ENCODE peak calls at places on chromosomes 6 and 20, in seven cellular contexts. D is GM23248, Z is OCI-LY7, G is testis, X is neuronal stem cell, F is cardiac muscle cell, K is lung. N is an unnamed sample. For H3K4me1, the result is how much of the 10 kb centered on the place peaks cover.

GRCh38 chr6:158226655-158227512 is 58.7 kb downstream of the GTF2H5 start:
- DNase-seq in D (no peak), Z (no peak), K (no peak), F (no peak), G (no peak), X (no peak), N (no peak)

GRCh38 chr6:78810698-78811097 is 56.7 kb upstream of the IRAK1BP1 start:
- DNase-seq in G (no peak), Z (no peak), K (no peak), F (no peak), D (peak), X (no peak), N (no peak)

GRCh38 chr20:60857708-60858107 is 394.4 kb upstream of the CDH4 start:
- DNase-seq in K (no peak), X (no peak), F (no peak), D (peak), Z (no peak), G (no peak), N (no peak)

GRCh38 chr6:169738204-169738971 is 13.0 kb downstream of the DYNLT2 start:
- DNase-seq in X (no peak), F (peak), K (no peak), Z (no peak), G (no peak), D (peak), N (no peak)

GRCh38 chr20:36591854-36592641 is 13.5 kb upstream of the RAB5IF start:
- DNase-seq in F (peak), K (no peak), G (no peak), X (no peak), Z (no peak), D (peak), N (no peak)

GRCh38 chr20:1890469-1891262 is 4.5 kb upstream of the SIRPA start:
- DNase-seq in K (no peak), X (no peak), G (no peak), D (no peak), Z (no peak), F (no peak), N (no peak)

GRCh38 chr6:124964084-124964763 is 2.0 kb downstream of the RNF217 start:
- DNase-seq in Z (no peak), G (peak), D (peak), K (peak), X (no peak), F (no peak), N (no peak)

GRCh38 chr6:81465859-81466258 is 286.6 kb downstream of the TENT5A start:
- DNase-seq in D (peak), Z (no peak), G (peak), F (peak), K (no peak), X (peak), N (no peak)

GRCh38 chr20:52470561-52470960 is 279.0 kb upstream of the ZFP64 start:
- DNase-seq in X (no peak), F (no peak), G (no peak), Z (no peak), D (peak), K (no peak), N (no peak)

GRCh38 chr6:78835817-78836216 is 31.5 kb upstream of the IRAK1BP1 start:
- DNase-seq in G (no peak), D (peak), X (no peak), Z (no peak), F (no peak), K (no peak), N (no peak)

GRCh38 chr20:21145424-21145823 is 19.5 kb downstream of the KIZ start:
- DNase-seq in K (no peak), D (no peak), G (no peak), F (no peak), Z (no peak), X (no peak), N (no peak)

GRCh38 chr20:61980647-61981583 is 84.8 kb downstream of the TAF4 start:
- DNase-seq in F (peak), G (peak), Z (peak), X (no peak), K (no peak), D (peak), N (no peak)

GRCh38 chr6:10414766-10415592 is at the start of gene TFAP2A:
- DNase-seq in G (no peak), Z (no peak), F (no peak), X (no peak), K (no peak), D (peak), N (no peak)

GRCh38 chr20:9792674-9793073 is 46.2 kb downstream of the PAK5 start:
- DNase-seq in G (no peak), K (no peak), X (no peak), F (no peak), Z (no peak), D (no peak), N (no peak)

GRCh38 chr6:41942045-41942851 is 640 bp upstream of the CCND3 start:
- DNase-seq in X (no peak), F (no peak), Z (peak), D (peak), G (no peak), K (no peak), N (no peak)

GRCh38 chr6:42101186-42101657 is 41.2 kb downstream of the C6orf132 start:
- DNase-seq in Z (no peak), D (peak), F (no peak), K (peak), X (no peak), G (no peak), N (no peak)

GRCh38 chr6:81938014-81938761 is 185.7 kb upstream of the TENT5A start:
- DNase-seq in X (no peak), D (peak), F (no peak), G (no peak), K (no peak), Z (no peak), N (no peak)

GRCh38 chr6:157770946-157771345 is 52.1 kb upstream of the SNX9 start:
- DNase-seq in F (no peak), G (no peak), D (peak), X (no peak), Z (no peak), K (no peak), N (no peak)

GRCh38 chr20:31896049-31896448 is 25.6 kb downstream of the TTLL9 start:
- DNase-seq in F (no peak), G (no peak), K (no peak), D (no peak), Z (no peak), X (no peak), N (no peak)

GRCh38 chr6:140082867-140083297 is 708.4 kb upstream of the CITED2 start:
- DNase-seq in D (peak), F (no peak), K (no peak), X (no peak), Z (no peak), G (peak), N (no peak)

GRCh38 chr6:29824144-29824543 is 3.5 kb upstream of the HLA-G start:
- DNase-seq in Z (no peak), G (no peak), X (no peak), D (no peak), K (no peak), F (no peak), N (no peak)

GRCh38 chr6:15946701-15947390 is 182.0 kb upstream of the MYLIP start:
- DNase-seq in D (no peak), G (no peak), K (no peak), F (no peak), Z (no peak), X (no peak), N (no peak)

GRCh38 chr20:40993794-40994540 is 34.7 kb upstream of the TOP1 start:
- DNase-seq in F (no peak), K (no peak), G (no peak), Z (peak), D (peak), X (no peak), N (no peak)

GRCh38 chr6:79869184-79869583 is 78.2 kb downstream of the ELOVL4 start:
- DNase-seq in D (no peak), G (peak), F (no peak), K (no peak), Z (no peak), X (no peak), N (no peak)

GRCh38 chr6:2865270-2866182 is 23.9 kb upstream of the SERPINB1 start:
- DNase-seq in D (peak), G (no peak), X (no peak), Z (no peak), K (no peak), F (no peak), N (no peak)
- H3K4me3 ChIP-seq in D (peak), G (no peak), X (no peak), Z (peak), K (no peak), F (no peak), N (no peak)

DNA sequence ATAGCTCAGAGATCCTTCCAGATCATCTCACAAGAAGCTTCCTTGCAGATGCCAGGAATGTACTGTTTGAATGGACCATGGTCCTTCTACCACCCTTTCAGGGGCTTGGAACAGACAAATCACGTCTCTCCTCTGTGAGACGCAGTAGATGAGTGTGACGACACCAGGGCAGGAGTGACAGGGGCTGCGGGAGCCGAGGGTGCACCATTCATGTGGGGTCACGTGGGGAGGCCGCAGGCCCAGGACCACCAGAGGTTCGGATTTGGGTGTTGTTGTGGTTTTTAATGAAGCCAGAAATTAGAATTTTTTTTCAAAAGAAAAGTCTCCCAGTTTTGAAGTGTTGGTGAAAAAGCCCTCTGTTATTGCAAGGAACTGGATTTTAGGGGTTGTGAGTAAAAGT is 79.2 kb downstream of the PREX1 start:
- DNase-seq in Z (no peak), F (no peak), D (no peak), X (no peak), G (no peak), K (no peak), N (no peak)
- H3K4me1 ChIP-seq in Z (half or more), F (under half), D (under half), X (under half), G (under half), K (under half), N (under half)

DNA sequence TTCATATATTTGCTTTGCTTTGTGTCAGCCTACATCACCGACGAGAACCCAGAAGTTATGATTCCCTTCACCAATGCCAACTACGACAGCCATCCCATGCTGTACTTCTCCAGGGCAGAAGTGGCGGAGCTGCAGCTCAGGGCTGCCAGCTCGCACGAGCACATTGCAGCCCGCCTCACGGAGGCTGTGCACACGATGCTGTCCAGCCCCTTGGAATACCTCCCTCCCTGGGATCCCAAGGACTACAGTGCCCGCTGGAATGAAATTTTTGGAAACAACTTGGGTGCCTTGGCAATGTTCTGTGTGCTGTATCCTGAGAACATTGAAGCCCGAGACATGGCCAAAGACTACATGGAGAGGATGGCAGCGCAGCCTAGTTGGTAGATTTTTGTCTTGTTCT is 28.5 kb downstream of the DSE start:
- DNase-seq in Z (no peak), D (no peak), K (no peak), G (no peak), X (no peak), F (no peak), N (no peak)
- H3K4me3 ChIP-seq in Z (no peak), D (peak), K (no peak), G (no peak), X (no peak), F (no peak), N (no peak)

DNA sequence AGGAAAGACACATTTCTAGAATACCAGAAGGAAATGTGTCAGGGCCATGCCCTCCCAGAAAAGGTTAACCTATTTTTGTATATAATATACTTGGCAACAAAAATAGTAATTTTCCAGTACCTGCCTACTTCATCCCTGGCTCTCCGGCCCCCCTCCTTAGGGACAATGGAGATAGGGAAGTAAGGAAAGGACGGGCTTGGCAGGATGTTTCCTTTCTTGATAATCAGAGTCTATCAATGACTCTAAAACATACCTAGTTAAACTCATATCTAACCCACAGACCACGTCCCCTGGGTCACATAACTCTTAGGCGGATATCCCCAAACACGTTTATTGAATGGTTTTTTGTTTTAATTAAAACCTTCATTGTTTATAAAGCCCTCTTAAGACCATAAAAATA is 11.8 kb downstream of the UQCC2 start:
- DNase-seq in F (no peak), G (no peak), K (no peak), X (no peak), Z (no peak), D (no peak), N (no peak)
- H3K4me1 ChIP-seq in F (under half), G (under half), K (under half), X (under half), Z (under half), D (under half), N (under half)

GRCh38 chr6:27066802-27067201 is 180.7 kb upstream of the PRSS16 start:
- DNase-seq in D (no peak), K (no peak), G (peak), Z (no peak), F (no peak), X (no peak), N (no peak)
- H3K4me3 ChIP-seq in D (no peak), K (no peak), G (no peak), Z (no peak), F (no peak), X (no peak), N (no peak)

N was measured in iPS DF 6.9.